ENCODE peak calls at places on chromosome 17, in six cellular contexts. One of them, this sample, is unnamed.

GRCh38 chr17:41800601-41801373 is 11.0 kb downstream of the P3H4 start:
- DNase-seq in SK-N-SH: peak
- DNase-seq in mesenchymal stem cell: peak
- DNase-seq in neuronal stem cell: no peak
- DNase-seq in K562: peak
- DNase-seq in HCT116: peak
- DNase-seq in this sample: peak

GRCh38 chr17:76925333-76925935 is 57.2 kb downstream of the MGAT5B start:
- DNase-seq in SK-N-SH: peak
- DNase-seq in mesenchymal stem cell: peak
- DNase-seq in HCT116: no peak
- DNase-seq in neuronal stem cell: no peak
- DNase-seq in K562: no peak
- DNase-seq in this sample: peak

GRCh38 chr17:15143524-15143923 is 121.6 kb downstream of the PMP22 start:
- DNase-seq in neuronal stem cell: no peak
- DNase-seq in SK-N-SH: no peak
- DNase-seq in HCT116: no peak
- DNase-seq in mesenchymal stem cell: no peak
- DNase-seq in K562: no peak
- DNase-seq in this sample: no peak

GRCh38 chr17:45294506-45294905 is 22.3 kb downstream of the MAP3K14 start:
- DNase-seq in neuronal stem cell: no peak
- DNase-seq in mesenchymal stem cell: peak
- DNase-seq in HCT116: no peak
- DNase-seq in K562: no peak
- DNase-seq in SK-N-SH: peak
- DNase-seq in this sample: peak

GRCh38 chr17:75317671-75318070 is 28.4 kb upstream of the SLC25A19 start:
- DNase-seq in K562: peak
- DNase-seq in neuronal stem cell: no peak
- DNase-seq in HCT116: no peak
- DNase-seq in mesenchymal stem cell: no peak
- DNase-seq in SK-N-SH: no peak
- DNase-seq in this sample: peak

GRCh38 chr17:77433385-77434135 is 292.8 kb downstream of the SEC14L1 start:
- DNase-seq in K562: no peak
- DNase-seq in mesenchymal stem cell: peak
- DNase-seq in SK-N-SH: peak
- DNase-seq in HCT116: no peak
- DNase-seq in neuronal stem cell: no peak
- DNase-seq in this sample: no peak

GRCh38 chr17:79019631-79020584 is 4.1 kb upstream of the C1QTNF1 start:
- DNase-seq in neuronal stem cell: peak
- DNase-seq in SK-N-SH: peak
- DNase-seq in mesenchymal stem cell: peak
- DNase-seq in HCT116: peak
- DNase-seq in K562: peak
- DNase-seq in this sample: peak

GRCh38 chr17:33049781-33050414 is 58.3 kb downstream of the SPACA3 start:
- DNase-seq in HCT116: peak
- DNase-seq in SK-N-SH: peak
- DNase-seq in K562: peak
- DNase-seq in mesenchymal stem cell: peak
- DNase-seq in neuronal stem cell: peak
- DNase-seq in this sample: peak

GRCh38 chr17:14712471-14713075 is 411.7 kb downstream of the HS3ST3B1 start:
- DNase-seq in mesenchymal stem cell: no peak
- DNase-seq in neuronal stem cell: no peak
- DNase-seq in K562: no peak
- DNase-seq in SK-N-SH: no peak
- DNase-seq in HCT116: no peak
- DNase-seq in this sample: no peak

GRCh38 chr17:412211-413015 is 59.8 kb upstream of the RPH3AL start:
- DNase-seq in neuronal stem cell: peak
- DNase-seq in K562: peak
- DNase-seq in SK-N-SH: peak
- DNase-seq in mesenchymal stem cell: peak
- DNase-seq in HCT116: peak
- DNase-seq in this sample: peak

DNA sequence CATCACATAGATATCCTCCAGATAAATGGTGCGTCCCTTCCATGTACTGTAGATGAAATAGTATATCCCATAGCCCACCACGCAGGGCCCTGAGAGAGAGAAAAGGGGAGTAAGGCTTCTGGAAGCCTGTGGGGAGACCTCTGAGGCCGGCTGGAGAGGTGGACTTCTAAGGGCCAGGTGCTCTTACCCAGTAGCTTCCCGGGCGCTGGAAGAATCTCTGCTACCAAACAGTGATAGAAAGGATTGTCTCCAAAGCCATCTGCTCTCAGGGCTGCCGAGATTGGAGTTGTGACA is 718 bp downstream of the SAT2 start:
- DNase-seq in SK-N-SH: no peak
- DNase-seq in K562: no peak
- DNase-seq in mesenchymal stem cell: peak
- DNase-seq in HCT116: no peak
- DNase-seq in neuronal stem cell: no peak
- DNase-seq in this sample: peak
- H2AFZ ChIP-seq in SK-N-SH: peak
- H2AFZ ChIP-seq in K562: no peak
- H2AFZ ChIP-seq in mesenchymal stem cell: no peak
- H2AFZ ChIP-seq in HCT116: no peak
- H2AFZ ChIP-seq in neuronal stem cell: peak
- H2AFZ ChIP-seq in this sample: peak

GRCh38 chr17:63682981-63683380 is 16.9 kb downstream of the LIMD2 start:
- DNase-seq in neuronal stem cell: no peak
- DNase-seq in HCT116: no peak
- DNase-seq in mesenchymal stem cell: no peak
- DNase-seq in K562: no peak
- DNase-seq in SK-N-SH: no peak
- DNase-seq in this sample: no peak

GRCh38 chr17:63681530-63681929 is 18.4 kb downstream of the LIMD2 start:
- DNase-seq in neuronal stem cell: no peak
- DNase-seq in K562: no peak
- DNase-seq in HCT116: no peak
- DNase-seq in mesenchymal stem cell: no peak
- DNase-seq in SK-N-SH: no peak
- DNase-seq in this sample: no peak

GRCh38 chr17:63679214-63679613 is 20.7 kb downstream of the LIMD2 start:
- DNase-seq in mesenchymal stem cell: no peak
- DNase-seq in neuronal stem cell: no peak
- DNase-seq in SK-N-SH: no peak
- DNase-seq in K562: no peak
- DNase-seq in HCT116: no peak
- DNase-seq in this sample: peak

GRCh38 chr17:63682441-63682840 is 17.5 kb downstream of the LIMD2 start:
- DNase-seq in K562: no peak
- DNase-seq in mesenchymal stem cell: no peak
- DNase-seq in neuronal stem cell: no peak
- DNase-seq in SK-N-SH: no peak
- DNase-seq in HCT116: no peak
- DNase-seq in this sample: no peak

DNA sequence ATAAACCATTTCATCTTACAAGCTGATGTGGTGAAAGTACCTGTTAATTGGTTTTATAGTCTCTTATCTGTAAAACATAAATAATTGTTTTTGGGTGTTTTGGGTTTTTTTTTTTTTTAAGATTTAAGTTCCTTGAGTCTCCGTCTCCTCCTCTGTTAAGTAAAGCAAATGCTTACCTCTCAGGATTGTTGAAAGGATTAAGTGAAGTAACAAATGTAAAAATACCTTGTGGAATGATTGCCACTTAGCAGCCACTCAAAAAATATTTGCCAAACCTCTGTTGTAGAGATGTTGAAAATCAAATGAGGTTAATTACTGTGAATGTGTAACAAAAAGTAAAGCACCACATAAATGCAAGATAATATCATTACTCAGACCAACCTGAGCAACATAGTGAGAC is 19.2 kb downstream of the LIMD2 start:
- DNase-seq in neuronal stem cell: no peak
- DNase-seq in mesenchymal stem cell: no peak
- DNase-seq in K562: no peak
- DNase-seq in SK-N-SH: no peak
- DNase-seq in HCT116: no peak
- DNase-seq in this sample: no peak
- H3K27ac ChIP-seq in neuronal stem cell: no peak
- H3K27ac ChIP-seq in mesenchymal stem cell: no peak
- H3K27ac ChIP-seq in K562: no peak
- H3K27ac ChIP-seq in SK-N-SH: no peak
- H3K27ac ChIP-seq in HCT116: no peak
- H3K27ac ChIP-seq in this sample: no peak

DNA sequence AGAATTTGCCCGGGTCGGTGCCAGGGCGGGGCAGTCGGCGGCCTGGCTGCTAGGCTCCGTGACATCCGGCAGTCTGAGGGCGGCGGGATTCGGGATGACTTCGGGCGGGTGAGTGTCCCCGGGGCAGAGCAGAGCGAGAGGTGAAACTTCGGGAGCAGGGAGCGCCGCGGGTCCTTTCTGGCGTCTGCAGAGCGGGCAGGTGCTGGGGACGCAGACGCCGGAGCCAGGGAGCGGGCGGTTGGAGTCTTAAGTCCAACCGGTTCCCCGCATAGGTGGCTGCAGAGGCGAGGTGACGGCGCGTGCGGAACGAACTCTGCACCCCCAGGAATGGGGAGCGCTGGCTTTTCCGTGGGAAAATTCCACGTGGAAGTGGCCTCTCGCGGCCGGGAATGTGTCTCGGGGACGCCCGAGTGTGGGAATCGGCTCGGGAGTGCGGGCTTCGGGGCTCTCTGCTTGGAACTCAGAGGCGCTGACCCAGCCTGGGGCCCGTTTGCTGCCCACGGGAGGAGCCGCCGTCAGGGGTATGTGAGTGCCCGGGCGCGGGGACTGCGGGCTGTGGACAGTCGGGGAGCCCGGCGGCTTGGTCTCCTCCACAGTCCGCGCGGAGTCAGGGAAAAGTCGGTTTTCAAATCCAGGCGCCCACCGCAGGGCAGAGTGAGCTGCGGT is at the start of gene B4GALNT2:
- DNase-seq in HCT116: no peak
- DNase-seq in neuronal stem cell: no peak
- DNase-seq in mesenchymal stem cell: peak
- DNase-seq in K562: no peak
- DNase-seq in SK-N-SH: peak
- DNase-seq in this sample: peak
- H3K4me3 ChIP-seq in HCT116: no peak
- H3K4me3 ChIP-seq in neuronal stem cell: peak
- H3K4me3 ChIP-seq in mesenchymal stem cell: peak
- H3K4me3 ChIP-seq in K562: no peak
- H3K4me3 ChIP-seq in SK-N-SH: no peak
- H3K4me3 ChIP-seq in this sample: peak

GRCh38 chr17:65850486-65850885 is 289.0 kb upstream of the AXIN2 start:
- DNase-seq in SK-N-SH: no peak
- DNase-seq in neuronal stem cell: no peak
- DNase-seq in HCT116: peak
- DNase-seq in K562: no peak
- DNase-seq in mesenchymal stem cell: no peak
- DNase-seq in this sample: peak
- H2AFZ ChIP-seq in SK-N-SH: no peak
- H2AFZ ChIP-seq in neuronal stem cell: no peak
- H2AFZ ChIP-seq in HCT116: no peak
- H2AFZ ChIP-seq in K562: no peak
- H2AFZ ChIP-seq in mesenchymal stem cell: no peak
- H2AFZ ChIP-seq in this sample: peak

DNA sequence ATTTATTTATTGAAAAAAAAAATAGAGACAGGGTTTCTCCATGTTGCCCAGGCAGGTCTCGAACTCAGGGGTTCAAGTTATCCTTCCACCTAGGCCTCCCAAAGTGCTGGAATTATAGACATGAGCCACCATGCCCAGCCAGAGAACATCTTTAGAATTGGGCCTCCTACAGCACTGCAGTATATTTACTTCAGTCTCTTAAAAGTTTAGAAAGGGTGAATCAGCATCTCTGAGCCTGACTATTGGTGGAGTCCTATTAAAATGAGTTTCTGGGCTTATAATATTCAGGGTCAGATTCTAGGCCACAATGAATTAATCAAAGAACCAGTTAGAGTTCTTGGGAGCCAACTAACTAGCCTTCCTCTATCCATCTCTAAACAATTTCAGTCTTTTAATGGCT is 22.8 kb downstream of the TADA2A start:
- DNase-seq in K562: no peak
- DNase-seq in HCT116: no peak
- DNase-seq in SK-N-SH: no peak
- DNase-seq in neuronal stem cell: no peak
- DNase-seq in mesenchymal stem cell: no peak
- DNase-seq in this sample: peak
- H3K27ac ChIP-seq in K562: peak
- H3K27ac ChIP-seq in HCT116: no peak
- H3K27ac ChIP-seq in SK-N-SH: no peak
- H3K27ac ChIP-seq in neuronal stem cell: no peak
- H3K27ac ChIP-seq in mesenchymal stem cell: no peak
- H3K27ac ChIP-seq in this sample: peak

DNA sequence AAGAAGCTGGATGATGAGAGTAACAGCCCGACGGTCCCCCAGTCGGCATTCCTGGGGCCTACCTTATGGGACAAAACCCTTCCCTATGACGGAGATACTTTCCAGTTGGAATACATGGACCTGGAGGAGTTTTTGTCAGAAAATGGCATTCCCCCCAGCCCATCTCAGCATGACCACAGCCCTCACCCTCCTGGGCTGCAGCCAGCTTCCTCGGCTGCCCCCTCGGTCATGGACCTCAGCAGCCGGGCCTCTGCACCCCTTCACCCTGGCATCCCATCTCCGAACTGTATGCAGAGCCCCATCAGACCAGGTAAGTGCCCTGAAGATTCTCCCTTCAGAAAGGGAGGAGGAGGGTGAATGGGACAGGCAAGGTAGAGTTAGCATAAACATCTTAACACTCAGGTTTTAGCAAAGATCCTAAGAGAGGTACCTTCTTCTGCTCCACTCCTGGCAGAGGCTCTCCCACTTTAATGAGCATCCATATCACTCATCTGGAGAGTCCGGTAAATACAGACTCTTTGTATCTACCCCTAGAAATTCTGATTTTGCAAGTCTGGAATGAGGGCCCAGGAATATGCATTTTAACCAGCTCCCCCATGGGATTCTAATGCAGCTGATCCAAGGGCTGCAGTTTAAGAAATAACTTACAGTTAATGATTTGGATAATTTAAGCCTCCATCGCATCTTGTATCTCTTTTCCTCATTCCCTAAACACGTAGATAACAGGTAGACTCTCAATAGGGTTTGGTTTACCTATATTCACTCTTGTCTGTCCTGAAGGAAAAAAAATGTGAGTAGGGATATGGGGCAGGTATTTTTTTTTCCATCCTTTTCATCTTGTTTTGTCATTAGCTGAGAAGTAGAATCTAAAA is 3.3 kb downstream of the HLF start:
- DNase-seq in SK-N-SH: no peak
- DNase-seq in K562: no peak
- DNase-seq in HCT116: no peak
- DNase-seq in mesenchymal stem cell: no peak
- DNase-seq in neuronal stem cell: no peak
- DNase-seq in this sample: no peak
- H3K4me3 ChIP-seq in SK-N-SH: no peak
- H3K4me3 ChIP-seq in K562: no peak
- H3K4me3 ChIP-seq in HCT116: no peak
- H3K4me3 ChIP-seq in mesenchymal stem cell: no peak
- H3K4me3 ChIP-seq in neuronal stem cell: no peak
- H3K4me3 ChIP-seq in this sample: no peak

DNA sequence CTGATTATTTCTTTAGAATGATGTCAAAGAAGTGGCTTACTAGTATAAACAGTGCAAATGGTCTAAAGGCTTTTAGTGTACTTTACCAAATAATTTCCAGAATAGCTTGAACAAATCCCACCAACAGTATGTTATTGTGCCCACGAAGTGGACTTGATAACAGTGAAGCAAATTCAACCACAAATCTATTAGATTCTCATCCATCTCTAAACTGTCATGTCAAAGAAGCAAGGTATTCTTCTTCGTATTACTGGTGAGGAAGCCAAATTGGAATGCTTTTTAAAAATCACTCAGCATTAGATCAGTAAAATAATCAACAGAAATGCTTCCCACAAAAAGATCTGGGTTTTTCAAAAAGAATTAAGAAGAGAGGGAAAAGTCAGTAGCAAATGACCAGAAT is 114.8 kb downstream of the CYB561 start:
- DNase-seq in SK-N-SH: no peak
- DNase-seq in mesenchymal stem cell: no peak
- DNase-seq in HCT116: no peak
- DNase-seq in K562: no peak
- DNase-seq in neuronal stem cell: no peak
- DNase-seq in this sample: no peak
- H2AFZ ChIP-seq in SK-N-SH: no peak
- H2AFZ ChIP-seq in mesenchymal stem cell: no peak
- H2AFZ ChIP-seq in HCT116: no peak
- H2AFZ ChIP-seq in K562: no peak
- H2AFZ ChIP-seq in neuronal stem cell: no peak
- H2AFZ ChIP-seq in this sample: no peak

This sample was measured in osteoblast.